ENCODE peak calls at places on chromosomes 5 and 9, in eight cellular contexts. X is fibroblast of pulmonary artery, E is prostate gland, P is cardiac fibroblast, S is IMR-90, U is left ventricle myocardium inferior, C is choroid plexus epithelial cell, R is A549. Y is an unnamed sample.

GRCh38 chr9:73118297-73118696 is 33.4 kb upstream of the ANXA1 start:
- DNase-seq in X (no peak), E (no peak), P (peak), S (no peak), U (no peak), C (no peak), R (no peak), Y (no peak)

GRCh38 chr9:90095682-90096081 is 490.9 kb downstream of the GADD45G start:
- DNase-seq in X (no peak), E (no peak), P (no peak), S (no peak), U (no peak), C (no peak), R (no peak), Y (no peak)

GRCh38 chr5:71633255-71634155 is 46.4 kb downstream of the MCCC2 start:
- DNase-seq in X (peak), E (no peak), P (no peak), S (no peak), U (no peak), C (no peak), R (no peak), Y (no peak)

GRCh38 chr5:107698286-107698685 is 27.5 kb upstream of the EFNA5 start:
- DNase-seq in X (peak), E (no peak), P (peak), S (peak), U (no peak), C (peak), R (no peak), Y (no peak)

GRCh38 chr5:167820266-167820988 is 471.0 kb upstream of the WWC1 start:
- DNase-seq in X (no peak), E (peak), P (no peak), S (no peak), U (no peak), C (no peak), R (no peak), Y (no peak)

GRCh38 chr5:172049226-172049796 is 42.9 kb upstream of the FBXW11 start:
- DNase-seq in X (no peak), E (no peak), P (no peak), S (no peak), U (no peak), C (no peak), R (no peak), Y (no peak)

GRCh38 chr5:11289733-11290132 is 528.7 kb upstream of the DAP start:
- DNase-seq in X (no peak), E (no peak), P (no peak), S (no peak), U (no peak), C (no peak), R (no peak), Y (no peak)

GRCh38 chr5:53109041-53109435 is 519 bp downstream of the MOCS2 start:
- DNase-seq in X (peak), E (peak), P (peak), S (no peak), U (no peak), C (peak), R (peak), Y (no peak)

GRCh38 chr5:142825378-142826089 is 55.4 kb downstream of the ARHGAP26 start:
- DNase-seq in X (no peak), E (no peak), P (no peak), S (no peak), U (no peak), C (no peak), R (peak), Y (no peak)

GRCh38 chr9:95297760-95298159 is 19.7 kb downstream of the FANCC start:
- DNase-seq in X (no peak), E (no peak), P (no peak), S (no peak), U (no peak), C (no peak), R (no peak), Y (no peak)
- TF ChIP-seq CTCF in X (no peak), E (no peak), P (no peak), S (no peak), U (no peak), C (no peak), R (no peak), Y (no peak)

GRCh38 chr9:18985996-18986395 is 47.0 kb downstream of the SAXO1 start:
- DNase-seq in X (no peak), E (no peak), P (no peak), S (no peak), U (no peak), C (no peak), R (no peak), Y (no peak)

GRCh38 chr9:18989097-18989496 is 43.9 kb downstream of the SAXO1 start:
- DNase-seq in X (no peak), E (no peak), P (no peak), S (no peak), U (no peak), C (no peak), R (no peak), Y (no peak)

GRCh38 chr9:18990494-18990893 is 42.5 kb downstream of the SAXO1 start:
- DNase-seq in X (no peak), E (no peak), P (no peak), S (no peak), U (no peak), C (no peak), R (no peak), Y (no peak)

GRCh38 chr9:18985464-18985951 is 47.5 kb downstream of the SAXO1 start:
- DNase-seq in X (no peak), E (peak), P (no peak), S (no peak), U (no peak), C (peak), R (no peak), Y (no peak)

GRCh38 chr9:18989865-18990264 is 43.1 kb downstream of the SAXO1 start:
- DNase-seq in X (no peak), E (peak), P (no peak), S (no peak), U (no peak), C (no peak), R (no peak), Y (no peak)
- H3K4me3 ChIP-seq in X (no peak), E (no peak), P (no peak), S (no peak), U (no peak), C (no peak), R (no peak), Y (no peak)

DNA sequence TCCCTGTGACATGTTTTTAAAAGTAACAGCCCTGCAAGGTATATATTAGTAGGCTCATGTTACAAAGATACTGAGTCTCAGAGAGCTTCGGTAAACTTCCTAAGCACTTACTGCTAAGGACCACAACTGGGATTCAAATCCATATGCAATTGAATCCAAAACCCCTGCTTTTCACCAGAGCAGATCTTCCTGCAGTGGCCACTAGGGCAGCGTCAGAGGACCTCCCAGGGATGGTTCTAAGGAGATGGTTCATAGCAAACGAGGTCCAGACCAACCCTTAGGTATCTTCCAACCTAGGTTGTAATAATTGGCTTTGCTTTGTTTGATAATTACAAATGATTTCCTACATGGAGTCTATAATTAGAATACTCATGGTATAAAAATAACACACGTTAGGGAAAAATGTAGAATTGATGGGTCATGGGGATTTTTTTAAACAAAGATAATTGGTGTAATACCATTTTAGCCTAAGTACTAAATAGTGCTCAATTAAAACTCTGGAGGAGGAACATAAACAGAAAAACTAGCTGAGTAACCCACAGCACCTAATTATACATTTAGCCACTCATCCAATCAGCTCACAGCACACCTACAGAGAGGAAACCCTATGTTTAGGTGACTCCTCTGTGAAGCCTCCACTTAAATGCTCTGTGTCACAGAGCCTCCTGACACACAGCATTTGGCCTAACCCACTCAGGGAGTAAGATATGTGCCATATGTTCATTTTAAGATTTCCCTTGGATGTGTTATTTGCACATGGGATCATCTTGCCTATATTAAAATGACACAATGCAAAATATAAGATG is 10.0 kb upstream of the CAST start:
- DNase-seq in X (no peak), E (no peak), P (peak), S (no peak), U (no peak), C (peak), R (peak), Y (no peak)
- TF ChIP-seq CTCF in X (peak), E (no peak), P (peak), S (peak), U (peak), C (peak), R (no peak), Y (no peak)

DNA sequence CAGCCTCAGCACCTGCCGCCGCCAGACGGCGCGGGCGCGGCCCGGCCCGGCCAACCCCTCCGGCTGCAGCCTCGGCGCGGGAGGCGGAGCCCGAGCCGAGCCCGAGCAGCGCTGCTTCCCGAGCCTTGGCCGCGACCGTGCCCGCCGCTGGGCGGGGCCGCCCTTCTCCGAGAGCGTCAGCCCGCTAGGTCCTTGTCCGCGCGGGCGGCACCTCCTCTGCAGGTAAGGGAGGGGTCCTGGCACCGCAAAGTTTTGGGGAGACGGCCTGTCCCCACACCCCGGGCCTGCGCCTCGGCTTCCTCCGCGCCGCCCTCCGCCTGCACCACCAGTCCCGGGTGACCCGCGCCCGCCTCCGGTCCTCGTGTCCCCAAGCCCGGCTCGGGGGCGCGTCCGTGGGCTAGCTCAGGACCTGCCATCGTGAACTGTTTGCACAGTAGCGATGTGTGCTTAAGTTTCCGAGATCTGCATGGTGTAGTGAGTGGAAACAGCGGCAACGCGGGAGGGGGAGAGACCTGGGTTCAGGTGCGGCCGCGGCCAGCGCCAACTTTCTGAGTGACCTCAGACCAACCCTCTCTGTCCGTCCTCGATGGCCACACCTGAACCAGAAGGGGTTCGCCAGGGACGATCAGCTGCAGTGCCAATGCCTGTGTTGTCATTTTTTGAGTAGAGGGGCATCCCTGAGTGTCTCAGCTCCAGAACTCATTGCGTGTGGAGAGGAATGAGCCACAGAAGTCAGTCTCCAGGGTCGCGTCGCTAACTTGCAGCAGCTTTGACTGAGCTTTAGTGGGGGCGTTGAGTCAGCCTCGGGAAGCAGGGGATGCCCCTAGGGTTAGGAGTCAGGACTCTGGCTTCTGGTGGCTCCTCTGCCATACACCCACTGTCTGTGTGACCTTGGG is at the start of gene FRMPD1:
- DNase-seq in X (peak), E (peak), P (peak), S (peak), U (peak), C (peak), R (peak), Y (no peak)
- H3K4me3 ChIP-seq in X (peak), E (peak), P (peak), S (peak), U (peak), C (peak), R (peak), Y (peak)

GRCh38 chr5:3957658-3958057 is 362.0 kb downstream of the IRX1 start:
- DNase-seq in X (no peak), E (no peak), P (no peak), S (no peak), U (no peak), C (no peak), R (no peak), Y (no peak)

GRCh38 chr5:3963662-3964061 is 368.0 kb downstream of the IRX1 start:
- DNase-seq in X (no peak), E (no peak), P (no peak), S (no peak), U (no peak), C (no peak), R (no peak), Y (no peak)

GRCh38 chr5:3958389-3958788 is 362.8 kb downstream of the IRX1 start:
- DNase-seq in X (no peak), E (no peak), P (no peak), S (no peak), U (no peak), C (no peak), R (no peak), Y (no peak)

GRCh38 chr5:3962113-3962512 is 366.5 kb downstream of the IRX1 start:
- DNase-seq in X (no peak), E (no peak), P (no peak), S (no peak), U (no peak), C (no peak), R (no peak), Y (no peak)
- TF ChIP-seq CTCF in X (no peak), E (no peak), P (no peak), S (no peak), U (no peak), C (no peak), R (no peak), Y (no peak)

GRCh38 chr5:131641494-131641893 is 6.5 kb upstream of the RAPGEF6 start:
- DNase-seq in X (no peak), E (no peak), P (no peak), S (no peak), U (no peak), C (no peak), R (no peak), Y (no peak)

GRCh38 chr5:131649160-131649559 is 14.1 kb upstream of the RAPGEF6 start:
- DNase-seq in X (no peak), E (no peak), P (peak), S (peak), U (no peak), C (peak), R (no peak), Y (no peak)

GRCh38 chr5:131644822-131645221 is 9.8 kb upstream of the RAPGEF6 start:
- DNase-seq in X (no peak), E (no peak), P (peak), S (peak), U (no peak), C (no peak), R (no peak), Y (no peak)

GRCh38 chr5:131647078-131647769 is 12.2 kb upstream of the RAPGEF6 start:
- DNase-seq in X (no peak), E (no peak), P (no peak), S (no peak), U (no peak), C (no peak), R (no peak), Y (no peak)
- H3K4me3 ChIP-seq in X (no peak), E (no peak), P (no peak), S (no peak), U (no peak), C (no peak), R (no peak), Y (no peak)

GRCh38 chr9:79432485-79432884 is 139.3 kb upstream of the TLE4 start:
- DNase-seq in X (no peak), E (no peak), P (no peak), S (no peak), U (no peak), C (no peak), R (peak), Y (no peak)
- TF ChIP-seq CTCF in X (no peak), E (peak), P (no peak), S (no peak), U (no peak), C (no peak), R (no peak), Y (no peak)

DNA sequence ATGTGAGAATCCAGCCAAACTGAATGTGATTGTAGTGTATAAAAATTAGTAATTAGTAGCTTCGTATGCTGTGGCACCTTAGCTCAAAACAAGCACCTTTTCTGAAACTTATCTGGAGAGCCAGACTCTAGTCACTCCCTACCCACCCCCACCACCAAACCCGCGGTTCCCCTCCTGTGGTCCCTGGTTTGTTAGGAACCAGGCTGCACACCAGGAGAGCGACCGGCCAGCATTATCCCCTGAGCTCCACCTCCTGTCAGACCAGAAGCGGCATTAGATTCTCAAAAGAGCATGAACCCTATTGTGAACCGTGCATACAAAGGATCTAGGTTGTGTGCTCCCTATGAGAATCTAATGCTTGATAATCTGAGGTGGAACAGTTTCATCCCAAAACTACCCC is 498.6 kb downstream of the CHSY3 start:
- DNase-seq in X (no peak), E (no peak), P (no peak), S (no peak), U (no peak), C (no peak), R (no peak), Y (no peak)
- H3K4me3 ChIP-seq in X (no peak), E (no peak), P (no peak), S (no peak), U (no peak), C (no peak), R (no peak), Y (no peak)